ENCODE peak calls at places on chromosomes 13 and 19, in seven cellular contexts. Q is neural progenitor cell, F is SK-N-SH, V is A673, M is IMR-90, R is left lung, H is HCT116. W is an unnamed sample.

GRCh38 chr13:34066344-34066743 is 248.4 kb downstream of the RFC3 start:
- DNase-seq in Q (no peak), F (no peak), V (no peak), M (no peak), R (no peak), H (no peak), W (no peak)

GRCh38 chr13:51739403-51740112 is 64.4 kb downstream of the DHRS12 start:
- DNase-seq in Q (no peak), F (no peak), V (no peak), M (no peak), R (no peak), H (no peak), W (no peak)

GRCh38 chr19:49718511-49718910 is 27.6 kb downstream of the CPT1C start:
- DNase-seq in Q (no peak), F (no peak), V (no peak), M (peak; percentile 35), R (no peak), H (no peak), W (no peak)

GRCh38 chr13:51444922-51445321 is 7.9 kb downstream of the INTS6 start:
- DNase-seq in Q (no peak), F (peak; percentile 29), V (peak; percentile 67), M (peak; percentile 68), R (no peak), H (peak; percentile 15), W (no peak)

GRCh38 chr13:94598281-94598680 is 2.3 kb upstream of the TGDS start:
- DNase-seq in Q (no peak), F (no peak), V (no peak), M (peak; percentile 21), R (no peak), H (no peak), W (no peak)

GRCh38 chr13:110521296-110521680 is 40.2 kb downstream of the RAB20 start:
- DNase-seq in Q (no peak), F (no peak), V (no peak), M (no peak), R (no peak), H (no peak), W (no peak)

GRCh38 chr19:48963371-48964204 is 1.5 kb upstream of the FTL start:
- DNase-seq in Q (peak; percentile 73), F (no peak), V (peak; percentile 69), M (peak; percentile 71), R (peak; percentile 95), H (no peak), W (peak; percentile 86)

GRCh38 chr13:34671136-34671535 is 270.9 kb upstream of the NBEA start:
- DNase-seq in Q (no peak), F (no peak), V (no peak), M (no peak), R (no peak), H (no peak), W (no peak)

GRCh38 chr13:49238621-49239020 is 9.1 kb upstream of the CDADC1 start:
- DNase-seq in Q (no peak), F (no peak), V (no peak), M (no peak), R (no peak), H (no peak), W (no peak)

GRCh38 chr19:53422551-53422950 is 9.2 kb upstream of the ZNF761 start:
- DNase-seq in Q (no peak), F (no peak), V (no peak), M (no peak), R (no peak), H (no peak), W (no peak)

GRCh38 chr13:30752201-30752797 is 17.0 kb downstream of the ALOX5AP start:
- DNase-seq in Q (no peak), F (no peak), V (no peak), M (peak; percentile 50), R (no peak), H (no peak), W (no peak)

GRCh38 chr13:76708138-76708537 is 178.1 kb downstream of the KCTD12 start:
- DNase-seq in Q (no peak), F (no peak), V (no peak), M (no peak), R (no peak), H (no peak), W (no peak)

GRCh38 chr13:58472483-58472882 is 840.9 kb downstream of the PCDH17 start:
- DNase-seq in Q (no peak), F (no peak), V (no peak), M (no peak), R (no peak), H (no peak), W (no peak)

GRCh38 chr13:66329988-66330429 is 900.1 kb downstream of the PCDH9 start:
- DNase-seq in Q (no peak), F (no peak), V (peak; percentile 3), M (peak; percentile 37), R (no peak), H (no peak), W (no peak)

GRCh38 chr19:49150106-49150943 is 4.9 kb downstream of the HRC start:
- DNase-seq in Q (peak; percentile 94), F (peak; percentile 95), V (peak; percentile 94), M (peak; percentile 65), R (peak; percentile 91), H (peak; percentile 76), W (peak; percentile 68)

GRCh38 chr13:111082240-111082639 is 32.9 kb upstream of the ARHGEF7 start:
- DNase-seq in Q (no peak), F (no peak), V (no peak), M (no peak), R (no peak), H (no peak), W (no peak)

GRCh38 chr19:15200575-15201364 is at the start of gene NOTCH3:
- DNase-seq in Q (peak; percentile 89), F (peak; percentile 88), V (no peak), M (no peak), R (peak; percentile 80), H (no peak), W (no peak)

GRCh38 chr19:1220452-1221037 is 15.0 kb downstream of the STK11 start:
- DNase-seq in Q (no peak), F (peak; percentile 61), V (no peak), M (no peak), R (no peak), H (no peak), W (no peak)
- H3K27me3 ChIP-seq in Q (no peaks in the 10 kb centered on the region), F (no peaks in the 10 kb centered on the region), V (no peaks in the 10 kb centered on the region), M (no peaks in the 10 kb centered on the region), R (no peaks in the 10 kb centered on the region), H (no peaks in the 10 kb centered on the region), W (no peaks in the 10 kb centered on the region)

GRCh38 chr19:30103981-30104380 is 161.9 kb downstream of the URI1 start:
- DNase-seq in Q (no peak), F (no peak), V (no peak), M (no peak), R (no peak), H (no peak), W (no peak)

GRCh38 chr19:30105316-30105715 is 163.3 kb downstream of the URI1 start:
- DNase-seq in Q (no peak), F (no peak), V (no peak), M (no peak), R (no peak), H (no peak), W (no peak)

GRCh38 chr19:30102666-30103065 is 160.6 kb downstream of the URI1 start:
- DNase-seq in Q (no peak), F (no peak), V (no peak), M (no peak), R (no peak), H (no peak), W (no peak)

GRCh38 chr19:30105723-30106122 is 163.7 kb downstream of the URI1 start:
- DNase-seq in Q (no peak), F (no peak), V (no peak), M (no peak), R (no peak), H (no peak), W (no peak)

DNA sequence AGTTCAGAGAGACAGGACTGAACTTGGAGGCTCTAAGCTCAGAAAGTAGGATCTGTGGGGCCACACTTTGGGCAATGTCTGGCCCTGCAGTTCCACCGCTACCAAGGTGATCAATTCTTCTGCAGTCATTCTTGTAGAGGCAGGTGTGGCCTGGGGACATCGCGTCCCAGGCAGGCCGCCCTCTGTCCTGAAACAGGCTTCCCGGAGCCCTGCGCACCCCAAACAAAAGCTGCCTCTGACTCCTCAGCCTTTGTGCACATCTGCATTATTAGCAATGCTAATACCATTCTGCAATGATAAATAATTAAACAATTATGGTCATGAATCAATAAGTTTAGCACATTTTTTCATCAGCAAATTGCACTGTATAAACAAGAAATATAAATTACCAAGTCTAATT is 160.2 kb downstream of the URI1 start:
- DNase-seq in Q (no peak), F (no peak), V (no peak), M (no peak), R (no peak), H (no peak), W (no peak)
- TF ChIP-seq CTCF in Q (no peak), F (no peak), V (no peak), M (no peak), R (no peak), H (no peak), W (no peak)

GRCh38 chr19:41239961-41240574 is 21.0 kb downstream of the AXL start:
- DNase-seq in Q (no peak), F (no peak), V (no peak), M (no peak), R (no peak), H (no peak), W (no peak)

GRCh38 chr19:41235480-41235879 is 16.5 kb downstream of the AXL start:
- DNase-seq in Q (no peak), F (no peak), V (no peak), M (no peak), R (no peak), H (no peak), W (no peak)

GRCh38 chr19:41234512-41235208 is 15.6 kb downstream of the AXL start:
- DNase-seq in Q (no peak), F (no peak), V (no peak), M (no peak), R (no peak), H (no peak), W (no peak)

GRCh38 chr19:41239363-41239762 is 20.3 kb downstream of the AXL start:
- DNase-seq in Q (no peak), F (no peak), V (no peak), M (no peak), R (peak; percentile 30), H (no peak), W (no peak)

DNA sequence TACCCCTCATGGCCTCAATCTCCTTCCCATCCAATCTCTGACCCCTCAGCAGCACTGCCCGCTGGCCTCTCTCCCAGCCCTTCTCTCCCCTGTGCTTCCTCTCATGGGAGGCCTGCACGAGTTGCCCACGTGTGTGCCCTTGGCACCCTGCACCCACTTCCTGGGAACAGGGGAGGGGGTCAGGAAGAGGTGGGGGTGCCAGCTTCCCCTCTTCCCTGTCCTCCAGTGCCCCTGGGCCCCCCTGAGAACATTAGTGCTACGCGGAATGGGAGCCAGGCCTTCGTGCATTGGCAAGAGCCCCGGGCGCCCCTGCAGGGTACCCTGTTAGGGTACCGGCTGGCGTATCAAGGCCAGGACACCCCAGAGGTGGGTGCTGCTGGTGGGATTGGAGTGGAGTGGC is 19.2 kb downstream of the AXL start:
- DNase-seq in Q (no peak), F (no peak), V (no peak), M (no peak), R (peak; percentile 67), H (no peak), W (no peak)
- H3K36me3 ChIP-seq in Q (no peaks in the 10 kb centered on the region), F (peaks cover 16% of the 10 kb centered on the region), V (no peaks in the 10 kb centered on the region), M (peaks cover 83% of the 10 kb centered on the region), R (peaks cover 13% of the 10 kb centered on the region), H (peaks cover 62% of the 10 kb centered on the region), W (no peaks in the 10 kb centered on the region)

DNA sequence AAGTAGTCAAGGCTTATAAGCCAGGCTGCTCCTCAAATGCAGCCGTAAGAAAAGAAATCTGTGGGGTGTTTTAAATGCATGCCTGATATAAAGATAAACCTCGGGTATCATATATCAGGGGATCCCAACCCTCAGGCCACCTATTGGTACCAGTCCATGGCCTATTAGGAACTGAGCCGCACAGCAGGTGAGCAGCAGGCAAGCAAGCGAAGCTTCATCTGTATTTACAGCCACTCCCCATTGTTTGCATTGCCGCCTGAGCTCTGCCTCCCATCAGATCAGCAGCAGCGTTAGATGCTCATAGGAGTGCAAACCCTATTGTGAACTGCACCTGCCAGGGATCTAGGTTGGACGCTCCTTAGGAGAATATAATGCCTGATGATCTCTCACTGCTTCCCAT is 233.5 kb upstream of the SERP2 start:
- DNase-seq in Q (peak; percentile 76), F (no peak), V (no peak), M (no peak), R (no peak), H (no peak), W (no peak)
- H3K27me3 ChIP-seq in Q (no peaks in the 10 kb centered on the region), F (no peaks in the 10 kb centered on the region), V (no peaks in the 10 kb centered on the region), M (peaks cover 1% of the 10 kb centered on the region), R (no peaks in the 10 kb centered on the region), H (no peaks in the 10 kb centered on the region), W (no peaks in the 10 kb centered on the region)

W was measured in GM06990.